ENCODE peak calls at places on chromosomes 16 and 17, in ten cellular contexts. S is SK-N-SH, B is vagina, X is AG04450, Q is upper lobe of left lung, H is psoas muscle, R is AG10803, O is bronchial epithelial cell, I is IMR-90, L is heart right ventricle. T is an unnamed sample.

GRCh38 chr16:85296859-85297698 is 184.8 kb upstream of the CIBAR2 start:
- DNase-seq in S (peak), B (no peak), X (no peak), Q (peak), H (peak), R (peak), O (peak), I (no peak), L (no peak), T (peak)

GRCh38 chr17:80976718-80977117 is 14.9 kb upstream of the CHMP6 start:
- DNase-seq in S (no peak), B (no peak), X (no peak), Q (no peak), H (no peak), R (no peak), O (no peak), I (peak), L (no peak), T (no peak)

GRCh38 chr17:35731239-35731931 is at the start of gene RASL10B:
- DNase-seq in S (peak), B (no peak), X (no peak), Q (peak), H (peak), R (peak), O (no peak), I (peak), L (peak), T (no peak)

GRCh38 chr16:49639739-49640388 is 216.0 kb downstream of the ZNF423 start:
- DNase-seq in S (peak), B (no peak), X (peak), Q (no peak), H (peak), R (no peak), O (no peak), I (peak), L (peak), T (peak)

GRCh38 chr16:89827383-89828198 is 684 bp upstream of the SPIRE2 start:
- DNase-seq in S (peak), B (no peak), X (no peak), Q (peak), H (peak), R (peak), O (peak), I (peak), L (peak), T (peak)

GRCh38 chr17:41171881-41172280 is 3.9 kb upstream of the KRTAP4-3 start:
- DNase-seq in S (no peak), B (no peak), X (peak), Q (no peak), H (no peak), R (peak), O (no peak), I (peak), L (no peak), T (peak)

GRCh38 chr17:14986127-14986526 is 279.0 kb downstream of the PMP22 start:
- DNase-seq in S (no peak), B (no peak), X (no peak), Q (no peak), H (no peak), R (no peak), O (no peak), I (peak), L (no peak), T (no peak)

GRCh38 chr17:67434061-67434525 is 57.0 kb downstream of the PITPNC1 start:
- DNase-seq in S (no peak), B (no peak), X (no peak), Q (peak), H (no peak), R (no peak), O (no peak), I (no peak), L (peak), T (no peak)

GRCh38 chr16:75471723-75472634 is 7.5 kb upstream of the TMEM170A start:
- DNase-seq in S (peak), B (no peak), X (peak), Q (peak), H (no peak), R (peak), O (peak), I (peak), L (no peak), T (peak)

GRCh38 chr17:72587773-72588511 is 467.1 kb downstream of the SOX9 start:
- DNase-seq in S (no peak), B (no peak), X (no peak), Q (no peak), H (no peak), R (no peak), O (peak), I (peak), L (no peak), T (no peak)

GRCh38 chr16:23079683-23080221 is 69.5 kb downstream of the USP31 start:
- DNase-seq in S (no peak), B (no peak), X (no peak), Q (no peak), H (no peak), R (no peak), O (peak), I (no peak), L (no peak), T (no peak)

GRCh38 chr17:77726549-77726957 is 231.9 kb upstream of the TNRC6C start:
- DNase-seq in S (no peak), B (peak), X (no peak), Q (no peak), H (no peak), R (no peak), O (no peak), I (no peak), L (no peak), T (no peak)

GRCh38 chr16:20866161-20866772 is 33.9 kb downstream of the DCUN1D3 start:
- DNase-seq in S (peak), B (no peak), X (no peak), Q (no peak), H (no peak), R (peak), O (peak), I (peak), L (peak), T (peak)

GRCh38 chr16:49353650-49354049 is 20.0 kb upstream of the C16orf78 start:
- DNase-seq in S (no peak), B (no peak), X (no peak), Q (no peak), H (no peak), R (no peak), O (no peak), I (no peak), L (no peak), T (no peak)

GRCh38 chr16:21033707-21034106 is 116.9 kb downstream of the DNAH3 start:
- DNase-seq in S (peak), B (peak), X (no peak), Q (no peak), H (peak), R (peak), O (no peak), I (no peak), L (peak), T (no peak)

GRCh38 chr17:42670199-42670924 is 6.4 kb downstream of the PLEKHH3 start:
- DNase-seq in S (peak), B (no peak), X (no peak), Q (no peak), H (peak), R (no peak), O (no peak), I (no peak), L (no peak), T (no peak)

GRCh38 chr17:62164712-62165377 is 99.8 kb upstream of the MED13 start:
- DNase-seq in S (no peak), B (no peak), X (no peak), Q (no peak), H (no peak), R (no peak), O (no peak), I (no peak), L (no peak), T (no peak)

GRCh38 chr16:81431554-81432353 is 12.9 kb upstream of the CMIP start:
- DNase-seq in S (no peak), B (peak), X (peak), Q (peak), H (peak), R (peak), O (no peak), I (peak), L (no peak), T (peak)

GRCh38 chr16:6018848-6019489 is 921.4 kb upstream of the EEF2KMT start:
- DNase-seq in S (peak), B (no peak), X (no peak), Q (no peak), H (no peak), R (no peak), O (no peak), I (no peak), L (no peak), T (no peak)

GRCh38 chr17:76888661-76889060 is 20.5 kb downstream of the MGAT5B start:
- DNase-seq in S (no peak), B (no peak), X (no peak), Q (no peak), H (no peak), R (no peak), O (no peak), I (no peak), L (no peak), T (no peak)

GRCh38 chr17:223723-224471 is 42.4 kb upstream of the DOC2B start:
- DNase-seq in S (no peak), B (no peak), X (no peak), Q (no peak), H (peak), R (no peak), O (no peak), I (no peak), L (no peak), T (no peak)

GRCh38 chr17:79834575-79835469 is 4.4 kb downstream of the CBX4 start:
- DNase-seq in S (peak), B (no peak), X (no peak), Q (no peak), H (no peak), R (no peak), O (no peak), I (no peak), L (peak), T (no peak)

GRCh38 chr16:67954421-67955196 is 10.7 kb upstream of the LCAT start:
- DNase-seq in S (no peak), B (no peak), X (no peak), Q (no peak), H (no peak), R (no peak), O (no peak), I (no peak), L (no peak), T (no peak)

GRCh38 chr16:82824408-82824807 is 197.6 kb downstream of the CDH13 start:
- DNase-seq in S (no peak), B (no peak), X (no peak), Q (no peak), H (no peak), R (no peak), O (no peak), I (no peak), L (no peak), T (peak)

GRCh38 chr16:79685871-79686270 is 85.3 kb upstream of the MAF start:
- DNase-seq in S (no peak), B (no peak), X (no peak), Q (no peak), H (no peak), R (no peak), O (no peak), I (no peak), L (no peak), T (no peak)

GRCh38 chr17:39352986-39353385 is 48.4 kb downstream of the FBXL20 start:
- DNase-seq in S (no peak), B (no peak), X (no peak), Q (no peak), H (no peak), R (no peak), O (no peak), I (no peak), L (no peak), T (no peak)

GRCh38 chr16:69179255-69180010 is 7.5 kb upstream of the SNTB2 start:
- DNase-seq in S (peak), B (no peak), X (peak), Q (peak), H (peak), R (peak), O (peak), I (peak), L (peak), T (peak)

GRCh38 chr16:88886915-88887521 is 20.6 kb upstream of the PABPN1L start:
- DNase-seq in S (no peak), B (no peak), X (peak), Q (peak), H (peak), R (peak), O (no peak), I (peak), L (peak), T (peak)

GRCh38 chr17:48351916-48352332 is 78.1 kb downstream of the SKAP1 start:
- DNase-seq in S (peak), B (no peak), X (peak), Q (no peak), H (no peak), R (peak), O (peak), I (peak), L (no peak), T (peak)

GRCh38 chr17:45170976-45171337 is 9.3 kb downstream of the HEXIM2 start:
- DNase-seq in S (peak), B (peak), X (no peak), Q (peak), H (peak), R (peak), O (peak), I (peak), L (peak), T (peak)

GRCh38 chr16:87968541-87968940 is 17.3 kb downstream of the BANP start:
- DNase-seq in S (no peak), B (no peak), X (peak), Q (no peak), H (no peak), R (peak), O (no peak), I (peak), L (no peak), T (no peak)

GRCh38 chr17:30594223-30594952 is 117.2 kb downstream of the GOSR1 start:
- DNase-seq in S (no peak), B (no peak), X (no peak), Q (no peak), H (no peak), R (no peak), O (no peak), I (no peak), L (no peak), T (no peak)
- TF ChIP-seq CTCF in S (no peak), B (no peak), X (no peak), Q (no peak), H (no peak), R (no peak), O (no peak), I (no peak), L (no peak), T (no peak)

GRCh38 chr16:54939537-54940278 is 9.0 kb downstream of the IRX5 start:
- DNase-seq in S (no peak), B (no peak), X (no peak), Q (no peak), H (no peak), R (no peak), O (no peak), I (no peak), L (no peak), T (no peak)
- H3K4me3 ChIP-seq in S (no peak), B (no peak), X (no peak), Q (no peak), H (no peak), R (peak), O (no peak), I (no peak), L (no peak), T (no peak)

DNA sequence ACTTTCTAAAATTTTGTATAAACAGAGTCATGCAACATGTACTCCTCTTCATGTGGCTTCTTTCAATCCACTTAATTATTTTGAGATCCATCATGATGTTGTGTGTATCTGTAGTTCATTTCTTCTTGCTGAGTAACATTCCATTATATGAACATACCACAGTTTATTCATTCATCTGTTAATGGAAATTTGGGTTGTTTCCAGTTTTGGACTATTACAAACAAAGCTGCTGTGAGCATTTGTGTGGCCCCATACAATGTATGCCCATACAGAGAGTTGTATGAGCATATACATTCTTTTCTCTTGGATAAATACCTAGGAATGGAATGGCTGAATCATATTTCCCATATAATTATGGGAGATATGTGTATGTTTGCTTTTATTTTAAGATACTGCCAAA is 85.6 kb downstream of the CLEC16A start:
- DNase-seq in S (no peak), B (no peak), X (peak), Q (no peak), H (no peak), R (no peak), O (peak), I (peak), L (no peak), T (peak)
- TF ChIP-seq CTCF in S (no peak), B (no peak), X (no peak), Q (no peak), H (no peak), R (no peak), O (no peak), I (no peak), L (no peak), T (no peak)

DNA sequence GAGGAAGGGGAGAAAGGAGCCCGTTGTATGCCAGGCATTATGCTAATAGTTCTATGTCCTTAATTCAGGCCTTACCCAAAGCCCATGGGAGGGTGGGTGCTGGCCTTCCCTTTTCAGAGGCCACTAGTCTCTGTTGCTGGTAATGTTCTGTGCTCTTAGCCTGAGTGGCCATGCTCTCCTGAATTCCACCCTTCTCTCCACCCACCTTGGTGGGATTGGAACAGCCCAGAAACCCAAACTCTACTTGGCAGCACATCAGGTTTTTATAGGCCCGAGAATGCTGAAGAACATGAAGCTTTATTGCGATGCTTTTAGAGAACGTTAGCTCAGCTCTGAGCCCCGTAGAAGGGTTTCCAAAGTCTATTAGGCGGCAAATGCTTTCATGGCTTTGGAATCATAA is 209.2 kb downstream of the MSI2 start:
- DNase-seq in S (no peak), B (no peak), X (no peak), Q (no peak), H (no peak), R (no peak), O (no peak), I (no peak), L (no peak), T (no peak)
- H3K4me3 ChIP-seq in S (no peak), B (no peak), X (no peak), Q (no peak), H (no peak), R (no peak), O (no peak), I (no peak), L (no peak), T (no peak)

DNA sequence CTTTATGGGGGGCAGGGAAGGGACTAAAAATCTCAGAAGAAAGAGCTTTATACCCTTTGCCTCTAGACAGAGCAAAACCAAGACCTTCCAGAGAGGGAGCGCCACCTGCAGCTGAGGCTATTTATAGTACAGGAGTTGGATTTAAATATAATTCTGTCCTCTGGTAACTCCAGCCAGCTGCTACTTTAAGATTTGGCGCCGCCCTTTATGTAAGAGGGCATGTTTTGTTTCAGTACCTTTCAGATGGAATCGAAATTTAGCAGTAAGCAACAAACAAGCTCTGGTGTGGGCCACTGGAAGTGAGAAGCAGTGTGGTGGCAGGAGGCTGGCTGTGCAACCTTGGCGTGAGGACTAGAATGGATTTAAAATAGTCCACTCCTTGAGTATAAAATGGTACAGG is 5.2 kb upstream of the GUCY2D start:
- DNase-seq in S (no peak), B (no peak), X (no peak), Q (peak), H (no peak), R (peak), O (peak), I (peak), L (peak), T (peak)
- TF ChIP-seq CTCF in S (peak), B (no peak), X (peak), Q (peak), H (peak), R (peak), O (peak), I (peak), L (peak), T (peak)